ENCODE peak calls at places on chromosomes 11 and 22, in four cellular contexts. L is EL, M is RCC 7860, W is A172. Q is an unnamed sample.

GRCh38 chr11:44870142-44870541 is 80.5 kb downstream of the TP53I11 start:
- DNase-seq in L (no peak), M (no peak), W (no peak), Q (no peak)

GRCh38 chr11:77147668-77148321 is 19.7 kb downstream of the MYO7A start:
- DNase-seq in L (peak; percentile 17), M (no peak), W (no peak), Q (no peak)

GRCh38 chr11:67607507-67607906 is 771 bp downstream of the NDUFV1 start:
- DNase-seq in L (no peak), M (no peak), W (no peak), Q (no peak)

GRCh38 chr22:49324527-49325491 is 502.9 kb downstream of the BRD1 start:
- DNase-seq in L (no peak), M (no peak), W (no peak), Q (no peak)

GRCh38 chr11:100592619-100593309 is 94.3 kb upstream of the ARHGAP42 start:
- DNase-seq in L (no peak), M (no peak), W (no peak), Q (no peak)

GRCh38 chr11:128422576-128423370 is 164.6 kb downstream of the ETS1 start:
- DNase-seq in L (no peak), M (no peak), W (no peak), Q (no peak)

GRCh38 chr22:40928657-40929056 is 22.5 kb upstream of the RBX1 start:
- DNase-seq in L (no peak), M (no peak), W (no peak), Q (no peak)

GRCh38 chr11:64305691-64306562 is 603 bp downstream of the ESRRA start:
- DNase-seq in L (peak; percentile 59), M (peak; percentile 35), W (no peak), Q (peak; percentile 72)

GRCh38 chr22:47316020-47316419 is 553.6 kb downstream of the TBC1D22A start:
- DNase-seq in L (no peak), M (no peak), W (no peak), Q (no peak)

GRCh38 chr11:30586251-30587144 is at the start of gene MPPED2:
- DNase-seq in L (no peak), M (no peak), W (no peak), Q (no peak)

GRCh38 chr11:69443968-69444364 is 37.5 kb upstream of the LINC01488 start:
- DNase-seq in L (peak; percentile 73), M (no peak), W (peak; percentile 65), Q (no peak)

GRCh38 chr11:105937331-105937730 is 84.7 kb downstream of the MSANTD4 start:
- DNase-seq in L (peak; percentile 47), M (no peak), W (peak; percentile 37), Q (peak; percentile 49)

GRCh38 chr11:41403462-41403861 is 56.0 kb downstream of the LRRC4C start:
- DNase-seq in L (no peak), M (no peak), W (no peak), Q (no peak)

GRCh38 chr11:36469881-36470802 is 39.9 kb downstream of the TRAF6 start:
- DNase-seq in L (peak; percentile 84), M (peak; percentile 85), W (no peak), Q (peak; percentile 66)